ENCODE peak calls at places on chromosomes 5 and 9, in nine cellular contexts. B is astrocyte of the spinal cord; O is KG1; W is tibial artery; R is NCI-H1092 treated with DMSO at 0.1 percent for 48 hours; E is kidney tubule cell; G is dorsolateral prefrontal cortex; T is effector CD4-positive, alpha-beta T cell; Y is stimulated activated CD4-positive, alpha-beta T cell treated with anti-CD3 and anti-CD28 coated beads, Interleukin-1b, Interleukin-23, amount 100 ng/mL, for 4 hours. L is an unnamed sample.
A peak's percentile ranks its signal among the peaks of the same experiment; 100 is the strongest.

GRCh38 chr9:34562136-34562745 is 27.3 kb downstream of the CNTFR start:
- DNase-seq in B (no peak), E (no peak), T (no peak), W (no peak), Y (no peak), O (no peak), R (no peak), G (no peak), L (peak; percentile 27)

GRCh38 chr9:120625222-120625621 is 45.3 kb upstream of the CDK5RAP2 start:
- DNase-seq in E (no peak), B (no peak), R (no peak), W (no peak), G (no peak), Y (no peak), O (no peak), T (no peak), L (no peak)

GRCh38 chr5:177327539-177328522 is 16.1 kb upstream of the MXD3 start:
- DNase-seq in E (no peak), R (no peak), W (no peak), G (no peak), Y (no peak), B (peak; percentile 81), T (no peak), O (no peak), L (peak; percentile 66)

GRCh38 chr5:78323241-78323640 is 28.7 kb upstream of the AP3B1 start:
- DNase-seq in O (no peak), W (no peak), Y (no peak), B (no peak), T (no peak), R (no peak), E (no peak), G (no peak), L (no peak)

GRCh38 chr5:141662028-141662427 is 10.8 kb upstream of the FCHSD1 start:
- DNase-seq in T (no peak), E (no peak), W (no peak), O (no peak), R (no peak), G (no peak), Y (no peak), B (no peak), L (no peak)

GRCh38 chr5:59724482-59725392 is 168.8 kb downstream of the PDE4D start:
- DNase-seq in O (no peak), W (no peak), B (peak; percentile 39), G (no peak), Y (no peak), T (no peak), R (peak; percentile 3), E (peak; percentile 58), L (peak; percentile 30)

GRCh38 chr9:104895572-104895971 is 32.4 kb downstream of the ABCA1 start:
- DNase-seq in G (no peak), T (no peak), R (no peak), O (no peak), E (peak; percentile 60), W (no peak), Y (no peak), B (peak; percentile 63), L (no peak)

GRCh38 chr5:84372066-84372700 is 12.5 kb downstream of the EDIL3 start:
- DNase-seq in T (no peak), Y (no peak), O (no peak), R (no peak), E (no peak), B (peak; percentile 88), W (no peak), G (no peak), L (no peak)

GRCh38 chr5:180472269-180472668 is 21.9 kb upstream of the CNOT6 start:
- DNase-seq in B (no peak), G (no peak), E (no peak), R (no peak), O (no peak), T (no peak), W (no peak), Y (no peak), L (no peak)

GRCh38 chr9:135146766-135147472 is 59.5 kb downstream of the OLFM1 start:
- DNase-seq in W (no peak), O (no peak), B (no peak), Y (no peak), E (no peak), T (no peak), G (peak; percentile 68), R (peak; percentile 75), L (peak; percentile 12)

GRCh38 chr9:117958726-117959125 is 254.5 kb downstream of the TLR4 start:
- DNase-seq in W (no peak), B (no peak), T (no peak), G (no peak), R (no peak), O (no peak), Y (no peak), E (no peak), L (no peak)

GRCh38 chr5:129591508-129592160 is 131.5 kb downstream of the ADAMTS19 start:
- DNase-seq in T (no peak), O (no peak), E (no peak), R (no peak), G (no peak), B (no peak), W (no peak), Y (no peak), L (no peak)

GRCh38 chr5:41371741-41372140 is 138.7 kb downstream of the PLCXD3 start:
- DNase-seq in W (no peak), R (no peak), Y (no peak), O (no peak), T (no peak), B (peak; percentile 9), E (peak; percentile 74), G (no peak), L (no peak)

GRCh38 chr5:178227929-178228328 is 4.7 kb downstream of the PHYKPL start:
- DNase-seq in R (no peak), Y (no peak), O (no peak), T (no peak), E (no peak), B (no peak), W (no peak), G (no peak), L (no peak)

GRCh38 chr5:56535347-56535746 is 280.0 kb upstream of the MAP3K1 start:
- DNase-seq in G (no peak), R (no peak), Y (no peak), W (no peak), T (no peak), E (peak; percentile 70), O (no peak), B (no peak), L (no peak)

GRCh38 chr5:28576022-28576421 is 1537.6 kb upstream of the CDH9 start:
- DNase-seq in E (peak; percentile 27), R (no peak), O (peak; percentile 0), G (no peak), W (no peak), T (no peak), B (peak; percentile 16), Y (no peak), L (no peak)

GRCh38 chr5:179243333-179243732 is 101.9 kb downstream of the ADAMTS2 start:
- DNase-seq in E (no peak), O (no peak), Y (no peak), B (peak; percentile 12), W (no peak), T (no peak), G (peak; percentile 58), R (no peak), L (no peak)

GRCh38 chr5:101326766-101327165 is 423.7 kb upstream of the ST8SIA4 start:
- DNase-seq in Y (no peak), O (no peak), R (no peak), G (no peak), B (no peak), T (no peak), E (no peak), W (no peak), L (no peak)

GRCh38 chr5:112146323-112146848 is 272.7 kb downstream of the EPB41L4A start:
- DNase-seq in R (no peak), T (no peak), B (peak; percentile 66), E (peak; percentile 78), G (no peak), W (peak; percentile 53), O (no peak), Y (no peak), L (no peak)

GRCh38 chr9:105089874-105090273 is 154.6 kb upstream of the SLC44A1 start:
- DNase-seq in W (no peak), O (no peak), B (no peak), G (no peak), E (no peak), Y (no peak), R (no peak), T (no peak), L (no peak)

GRCh38 chr9:113501129-113501686 is 37.7 kb downstream of the RGS3 start:
- DNase-seq in B (no peak), E (no peak), G (no peak), Y (no peak), R (no peak), W (no peak), O (no peak), T (no peak), L (no peak)

GRCh38 chr5:170132642-170133448 is 27.1 kb downstream of the FOXI1 start:
- DNase-seq in E (peak; percentile 74), W (no peak), Y (no peak), R (no peak), G (no peak), B (peak; percentile 13), O (no peak), T (no peak), L (no peak)

GRCh38 chr5:96297867-96298266 is 135.2 kb downstream of the PCSK1 start:
- DNase-seq in Y (no peak), O (no peak), E (no peak), R (no peak), T (no peak), G (no peak), W (peak; percentile 40), B (peak; percentile 76), L (no peak)

GRCh38 chr9:87713278-87713989 is 12.5 kb upstream of the CTSL start:
- DNase-seq in E (peak; percentile 97), T (no peak), W (peak; percentile 95), R (no peak), Y (peak; percentile 27), G (peak; percentile 63), B (peak; percentile 96), O (no peak), L (peak; percentile 51)

GRCh38 chr5:39835371-39835770 is 410.6 kb upstream of the DAB2 start:
- DNase-seq in O (no peak), W (no peak), G (no peak), B (no peak), Y (no peak), T (no peak), R (no peak), E (peak; percentile 6), L (no peak)

GRCh38 chr9:82129708-82130107 is 141.1 kb downstream of the SPATA31D1 start:
- DNase-seq in B (no peak), G (no peak), R (no peak), W (no peak), Y (no peak), E (no peak), O (no peak), T (no peak), L (no peak)

GRCh38 chr5:96134886-96135285 is 173.2 kb upstream of the ELL2 start:
- DNase-seq in B (no peak), R (no peak), O (no peak), E (no peak), T (no peak), W (no peak), G (no peak), Y (no peak), L (no peak)

GRCh38 chr5:139696167-139696893 is 48.2 kb downstream of the CXXC5 start:
- DNase-seq in B (no peak), G (no peak), O (no peak), W (no peak), E (no peak), Y (no peak), R (no peak), T (no peak), L (no peak)

GRCh38 chr5:50667653-50668403 is 1.4 kb downstream of the PARP8 start:
- DNase-seq in E (peak; percentile 86), Y (peak; percentile 80), R (peak; percentile 50), T (peak; percentile 88), B (peak; percentile 65), W (peak; percentile 44), O (no peak), G (peak; percentile 62), L (peak; percentile 68)

GRCh38 chr9:128361981-128362646 is 9.1 kb upstream of the URM1 start:
- DNase-seq in W (peak; percentile 89), T (peak; percentile 54), B (peak; percentile 80), R (peak; percentile 82), G (peak; percentile 90), E (peak; percentile 82), O (peak; percentile 29), Y (peak; percentile 50), L (peak; percentile 85)

GRCh38 chr5:181054871-181055494 is 14.9 kb downstream of the BTNL9 start:
- DNase-seq in B (no peak), Y (no peak), G (no peak), O (no peak), E (no peak), T (no peak), W (no peak), R (no peak), L (no peak)

L was measured in body of pancreas.